ENCODE peak calls at places on chromosomes 2 and 18, in four cellular contexts. Z is activated CD4-positive, alpha-beta T cell treated with anti-CD3 and anti-CD28 coated beads, Interleukin-2, amount 50 U/mL, for 48 hours; P is HS-5; S is CD4-positive, CD25-positive, alpha-beta regulatory T cell. M is an unnamed sample.

GRCh38 chr18:2906522-2907458 is 60.0 kb downstream of the EMILIN2 start:
- DNase-seq in Z (peak), P (no peak), S (peak), M (no peak)

GRCh38 chr2:122267947-122268346 is 512.5 kb downstream of the TSN start:
- DNase-seq in S (no peak), P (no peak), Z (no peak), M (no peak)

GRCh38 chr2:234026693-234027254 is 23.7 kb upstream of the SPP2 start:
- DNase-seq in S (no peak), P (no peak), Z (no peak), M (no peak)

GRCh38 chr2:3241971-3242746 is 135.5 kb downstream of the EIPR1 start:
- DNase-seq in P (no peak), Z (no peak), S (no peak), M (no peak)

GRCh38 chr2:46497726-46498125 is 18.4 kb downstream of the TMEM247 start:
- DNase-seq in S (no peak), P (no peak), Z (no peak), M (no peak)

GRCh38 chr18:26614374-26614773 is 66.0 kb upstream of the KCTD1 start:
- DNase-seq in P (no peak), S (no peak), Z (no peak), M (no peak)

GRCh38 chr2:96123290-96123689 is 6.9 kb upstream of the ADRA2B start:
- DNase-seq in S (no peak), Z (no peak), P (no peak), M (no peak)

GRCh38 chr2:208608436-208608835 is 201.8 kb downstream of the PTH2R start:
- DNase-seq in Z (no peak), P (no peak), S (no peak), M (no peak)

GRCh38 chr2:218465987-218466633 is 47.2 kb downstream of the VIL1 start:
- DNase-seq in Z (no peak), S (peak), P (peak), M (no peak)

GRCh38 chr18:65018184-65018583 is 732.6 kb upstream of the CDH7 start:
- DNase-seq in Z (no peak), P (no peak), S (no peak), M (no peak)

GRCh38 chr2:176132397-176133086 is 3.0 kb downstream of the HOXD8 start:
- DNase-seq in Z (no peak), P (no peak), S (peak), M (no peak)

GRCh38 chr2:235170536-235171510 is 219.0 kb downstream of the SH3BP4 start:
- DNase-seq in S (no peak), P (peak), Z (no peak), M (peak)

GRCh38 chr2:113138428-113139322 is 11.3 kb downstream of the IL1RN start:
- DNase-seq in S (peak), Z (no peak), P (peak), M (peak)

GRCh38 chr2:224472827-224473226 is 70.9 kb upstream of the FAM124B start:
- DNase-seq in Z (no peak), P (no peak), S (no peak), M (no peak)

GRCh38 chr2:6945821-6946220 is 28.6 kb downstream of the RNF144A start:
- DNase-seq in S (no peak), Z (no peak), P (no peak), M (no peak)

GRCh38 chr2:137659616-137660015 is 304.7 kb upstream of the HNMT start:
- DNase-seq in P (no peak), S (no peak), Z (no peak), M (peak)

GRCh38 chr2:170313636-170314348 is 135.8 kb downstream of the MYO3B start:
- DNase-seq in P (no peak), Z (no peak), S (no peak), M (no peak)

GRCh38 chr18:3153107-3153704 is 66.6 kb downstream of the MYOM1 start:
- DNase-seq in Z (no peak), P (no peak), S (no peak), M (no peak)

GRCh38 chr2:29129586-29130281 is 14.5 kb downstream of the CLIP4 start:
- DNase-seq in S (peak), P (no peak), Z (no peak), M (no peak)

GRCh38 chr2:190856985-190857384 is 23.6 kb upstream of the GLS start:
- DNase-seq in Z (no peak), P (no peak), S (no peak), M (no peak)